ENCODE peak calls at places on chromosomes 13 and 19, in eight cellular contexts. One of them, this sample, is unnamed.

GRCh38 chr13:113637262-113638160 is 20.5 kb downstream of the ATP4B start:
- DNase-seq in Daoy: no peak
- DNase-seq in activated naive CD4-positive, alpha-beta T cell treated with Interleukin-2 at 50 U/mL for 16 hours: no peak
- DNase-seq in midbrain: no peak
- DNase-seq in brain microvascular endothelial cell: no peak
- DNase-seq in NCI-H774: no peak
- DNase-seq in T-helper 22 cell: no peak
- DNase-seq in GOT3: no peak
- DNase-seq in this sample: no peak

GRCh38 chr19:11198769-11199469 is 1.6 kb upstream of the KANK2 start:
- DNase-seq in activated naive CD4-positive, alpha-beta T cell treated with Interleukin-2 at 50 U/mL for 16 hours: no peak
- DNase-seq in Daoy: no peak
- DNase-seq in midbrain: no peak
- DNase-seq in T-helper 22 cell: no peak
- DNase-seq in GOT3: no peak
- DNase-seq in NCI-H774: no peak
- DNase-seq in brain microvascular endothelial cell: no peak
- DNase-seq in this sample: no peak

GRCh38 chr13:49972709-49973108 is 24.1 kb upstream of the TRIM13 start:
- DNase-seq in GOT3: no peak
- DNase-seq in NCI-H774: no peak
- DNase-seq in activated naive CD4-positive, alpha-beta T cell treated with Interleukin-2 at 50 U/mL for 16 hours: no peak
- DNase-seq in brain microvascular endothelial cell: no peak
- DNase-seq in T-helper 22 cell: no peak
- DNase-seq in midbrain: no peak
- DNase-seq in Daoy: no peak
- DNase-seq in this sample: no peak

GRCh38 chr13:21625366-21625765 is 21.4 kb upstream of the MICU2 start:
- DNase-seq in T-helper 22 cell: no peak
- DNase-seq in Daoy: peak; percentile 51
- DNase-seq in midbrain: no peak
- DNase-seq in NCI-H774: no peak
- DNase-seq in activated naive CD4-positive, alpha-beta T cell treated with Interleukin-2 at 50 U/mL for 16 hours: no peak
- DNase-seq in brain microvascular endothelial cell: peak; percentile 18
- DNase-seq in GOT3: no peak
- DNase-seq in this sample: no peak

GRCh38 chr19:41837981-41838708 is 6.3 kb downstream of the LYPD4 start:
- DNase-seq in NCI-H774: no peak
- DNase-seq in Daoy: no peak
- DNase-seq in midbrain: no peak
- DNase-seq in brain microvascular endothelial cell: no peak
- DNase-seq in T-helper 22 cell: no peak
- DNase-seq in activated naive CD4-positive, alpha-beta T cell treated with Interleukin-2 at 50 U/mL for 16 hours: no peak
- DNase-seq in GOT3: no peak
- DNase-seq in this sample: no peak

GRCh38 chr19:57078802-57079201 is 41.0 kb upstream of the USP29 start:
- DNase-seq in brain microvascular endothelial cell: no peak
- DNase-seq in Daoy: no peak
- DNase-seq in midbrain: no peak
- DNase-seq in NCI-H774: no peak
- DNase-seq in T-helper 22 cell: no peak
- DNase-seq in activated naive CD4-positive, alpha-beta T cell treated with Interleukin-2 at 50 U/mL for 16 hours: no peak
- DNase-seq in GOT3: no peak
- DNase-seq in this sample: no peak

GRCh38 chr13:51315658-51316057 is 23.8 kb upstream of the SERPINE3 start:
- DNase-seq in NCI-H774: no peak
- DNase-seq in brain microvascular endothelial cell: peak; percentile 66
- DNase-seq in Daoy: peak; percentile 59
- DNase-seq in midbrain: no peak
- DNase-seq in GOT3: no peak
- DNase-seq in T-helper 22 cell: no peak
- DNase-seq in activated naive CD4-positive, alpha-beta T cell treated with Interleukin-2 at 50 U/mL for 16 hours: no peak
- DNase-seq in this sample: no peak

GRCh38 chr13:39073983-39074382 is 35.7 kb downstream of the NHLRC3 start:
- DNase-seq in midbrain: no peak
- DNase-seq in brain microvascular endothelial cell: no peak
- DNase-seq in T-helper 22 cell: no peak
- DNase-seq in NCI-H774: no peak
- DNase-seq in GOT3: no peak
- DNase-seq in Daoy: no peak
- DNase-seq in activated naive CD4-positive, alpha-beta T cell treated with Interleukin-2 at 50 U/mL for 16 hours: no peak
- DNase-seq in this sample: no peak

GRCh38 chr13:45521292-45521691 is 56.6 kb downstream of the COG3 start:
- DNase-seq in T-helper 22 cell: no peak
- DNase-seq in brain microvascular endothelial cell: peak; percentile 51
- DNase-seq in midbrain: no peak
- DNase-seq in Daoy: no peak
- DNase-seq in activated naive CD4-positive, alpha-beta T cell treated with Interleukin-2 at 50 U/mL for 16 hours: no peak
- DNase-seq in GOT3: no peak
- DNase-seq in NCI-H774: no peak
- DNase-seq in this sample: peak; percentile 7

GRCh38 chr13:41456768-41457588 is at the start of gene RGCC:
- DNase-seq in T-helper 22 cell: peak; percentile 96
- DNase-seq in brain microvascular endothelial cell: peak; percentile 61
- DNase-seq in midbrain: peak; percentile 88
- DNase-seq in GOT3: peak; percentile 44
- DNase-seq in activated naive CD4-positive, alpha-beta T cell treated with Interleukin-2 at 50 U/mL for 16 hours: peak; percentile 98
- DNase-seq in NCI-H774: peak; percentile 15
- DNase-seq in Daoy: peak; percentile 65
- DNase-seq in this sample: peak; percentile 64

GRCh38 chr13:33910267-33910666 is 92.3 kb downstream of the RFC3 start:
- DNase-seq in Daoy: no peak
- DNase-seq in activated naive CD4-positive, alpha-beta T cell treated with Interleukin-2 at 50 U/mL for 16 hours: no peak
- DNase-seq in brain microvascular endothelial cell: no peak
- DNase-seq in NCI-H774: no peak
- DNase-seq in T-helper 22 cell: no peak
- DNase-seq in GOT3: no peak
- DNase-seq in midbrain: no peak
- DNase-seq in this sample: no peak

GRCh38 chr19:5966215-5966614 is 11.7 kb downstream of the RANBP3 start:
- DNase-seq in midbrain: no peak
- DNase-seq in Daoy: no peak
- DNase-seq in activated naive CD4-positive, alpha-beta T cell treated with Interleukin-2 at 50 U/mL for 16 hours: no peak
- DNase-seq in NCI-H774: no peak
- DNase-seq in GOT3: no peak
- DNase-seq in T-helper 22 cell: no peak
- DNase-seq in brain microvascular endothelial cell: no peak
- DNase-seq in this sample: no peak

GRCh38 chr13:108629353-108629752 is at the start of gene MYO16:
- DNase-seq in activated naive CD4-positive, alpha-beta T cell treated with Interleukin-2 at 50 U/mL for 16 hours: no peak
- DNase-seq in brain microvascular endothelial cell: no peak
- DNase-seq in T-helper 22 cell: no peak
- DNase-seq in NCI-H774: no peak
- DNase-seq in GOT3: no peak
- DNase-seq in Daoy: no peak
- DNase-seq in midbrain: no peak
- DNase-seq in this sample: no peak

GRCh38 chr19:52592301-52592700 is 22.2 kb downstream of the ZNF701 start:
- DNase-seq in midbrain: no peak
- DNase-seq in activated naive CD4-positive, alpha-beta T cell treated with Interleukin-2 at 50 U/mL for 16 hours: no peak
- DNase-seq in GOT3: no peak
- DNase-seq in Daoy: no peak
- DNase-seq in brain microvascular endothelial cell: no peak
- DNase-seq in T-helper 22 cell: no peak
- DNase-seq in NCI-H774: no peak
- DNase-seq in this sample: no peak

GRCh38 chr13:78239681-78240080 is 321.1 kb upstream of the EDNRB start:
- DNase-seq in T-helper 22 cell: no peak
- DNase-seq in brain microvascular endothelial cell: no peak
- DNase-seq in GOT3: no peak
- DNase-seq in activated naive CD4-positive, alpha-beta T cell treated with Interleukin-2 at 50 U/mL for 16 hours: no peak
- DNase-seq in midbrain: no peak
- DNase-seq in Daoy: peak; percentile 9
- DNase-seq in NCI-H774: no peak
- DNase-seq in this sample: no peak

GRCh38 chr13:94708971-94709614 is 3.3 kb downstream of the SOX21 start:
- DNase-seq in GOT3: no peak
- DNase-seq in Daoy: no peak
- DNase-seq in brain microvascular endothelial cell: no peak
- DNase-seq in NCI-H774: no peak
- DNase-seq in activated naive CD4-positive, alpha-beta T cell treated with Interleukin-2 at 50 U/mL for 16 hours: no peak
- DNase-seq in T-helper 22 cell: no peak
- DNase-seq in midbrain: peak; percentile 11
- DNase-seq in this sample: no peak

GRCh38 chr19:1401138-1401888 is at the start of gene GAMT:
- DNase-seq in GOT3: no peak
- DNase-seq in brain microvascular endothelial cell: no peak
- DNase-seq in T-helper 22 cell: peak; percentile 19
- DNase-seq in midbrain: peak; percentile 48
- DNase-seq in NCI-H774: no peak
- DNase-seq in Daoy: peak; percentile 52
- DNase-seq in activated naive CD4-positive, alpha-beta T cell treated with Interleukin-2 at 50 U/mL for 16 hours: peak; percentile 61
- DNase-seq in this sample: no peak

GRCh38 chr19:37903096-37903495 is 3.3 kb downstream of the WDR87 start:
- DNase-seq in T-helper 22 cell: no peak
- DNase-seq in NCI-H774: no peak
- DNase-seq in GOT3: no peak
- DNase-seq in midbrain: no peak
- DNase-seq in brain microvascular endothelial cell: no peak
- DNase-seq in activated naive CD4-positive, alpha-beta T cell treated with Interleukin-2 at 50 U/mL for 16 hours: no peak
- DNase-seq in Daoy: no peak
- DNase-seq in this sample: no peak